ENCODE peak calls at places on chromosomes 11 and 22, in four cellular contexts. A is HCT116, J is K562, C is Panc1. L is an unnamed sample.

GRCh38 chr11:68896171-68896959 is 7.3 kb downstream of the MRPL21 start:
- DNase-seq in A (no peak), C (no peak), J (no peak), L (no peak)

GRCh38 chr11:122375687-122376399 is 259.8 kb upstream of the BLID start:
- DNase-seq in C (no peak), A (peak), J (no peak), L (no peak)

GRCh38 chr11:95641506-95641905 is 148.1 kb downstream of the FAM76B start:
- DNase-seq in J (no peak), A (no peak), C (no peak), L (no peak)

GRCh38 chr11:95089620-95090542 is at the start of gene ENDOD1:
- DNase-seq in A (no peak), C (no peak), J (peak), L (peak)

GRCh38 chr11:121741954-121742361 is 289.2 kb upstream of the SORL1-AS1 start:
- DNase-seq in J (no peak), C (no peak), A (no peak), L (no peak)

GRCh38 chr22:49291169-49291568 is 536.5 kb downstream of the BRD1 start:
- DNase-seq in A (no peak), C (no peak), J (no peak), L (no peak)

GRCh38 chr11:59012106-59012941 is 73.0 kb downstream of the GLYATL1 start:
- DNase-seq in C (no peak), J (no peak), A (no peak), L (no peak)

GRCh38 chr11:33410086-33410765 is 153.0 kb downstream of the HIPK3 start:
- DNase-seq in C (no peak), A (no peak), J (no peak), L (no peak)

GRCh38 chr11:2202071-2202899 is 30.7 kb upstream of the TH start:
- DNase-seq in A (no peak), J (no peak), C (no peak), L (no peak)

GRCh38 chr22:35044607-35045390 is 21.2 kb upstream of the ISX start:
- DNase-seq in J (no peak), A (no peak), C (no peak), L (no peak)

GRCh38 chr11:14413307-14414072 is 54.5 kb upstream of the RRAS2 start:
- DNase-seq in A (no peak), C (no peak), J (peak), L (no peak)

GRCh38 chr11:72702842-72703241 is 28.6 kb upstream of the PDE2A start:
- DNase-seq in C (no peak), A (no peak), J (no peak), L (no peak)

GRCh38 chr11:44604171-44604581 is 38.7 kb downstream of the CD82 start:
- DNase-seq in J (no peak), C (no peak), A (no peak), L (no peak)

GRCh38 chr11:102226702-102227101 is 90.6 kb upstream of the BIRC3 start:
- DNase-seq in C (no peak), A (no peak), J (no peak), L (no peak)

GRCh38 chr22:42018224-42018623 is 19.6 kb downstream of the WBP2NL start:
- DNase-seq in A (no peak), J (no peak), C (no peak), L (no peak)

GRCh38 chr11:83724704-83725114 is 438.5 kb upstream of the CCDC90B start:
- DNase-seq in A (no peak), J (no peak), C (no peak), L (no peak)

GRCh38 chr11:104327864-104328513 is 164.0 kb upstream of the PDGFD start:
- DNase-seq in C (no peak), A (no peak), J (no peak), L (no peak)

GRCh38 chr11:27266125-27266524 is 96.9 kb downstream of the CCDC34 start:
- DNase-seq in C (no peak), J (no peak), A (no peak), L (no peak)

GRCh38 chr22:37017356-37017755 is 1.9 kb downstream of the TST start:
- DNase-seq in J (no peak), C (no peak), A (no peak), L (no peak)

GRCh38 chr11:128574576-128575011 is 12.8 kb downstream of the ETS1 start:
- DNase-seq in J (no peak), C (no peak), A (no peak), L (no peak)

GRCh38 chr11:130278745-130279144 is 36.0 kb downstream of the ZBTB44 start:
- DNase-seq in A (no peak), C (no peak), J (no peak), L (no peak)

GRCh38 chr22:49323751-49324415 is 503.8 kb downstream of the BRD1 start:
- DNase-seq in C (no peak), A (no peak), J (no peak), L (no peak)

GRCh38 chr11:61023086-61024035 is 51.9 kb downstream of the CD6 start:
- DNase-seq in A (no peak), J (no peak), C (no peak), L (no peak)

GRCh38 chr11:35031869-35032268 is 107.1 kb upstream of the CD44 start:
- DNase-seq in C (peak), A (no peak), J (no peak), L (no peak)

GRCh38 chr22:41290262-41291221 is 4.6 kb upstream of the RANGAP1 start:
- DNase-seq in C (peak), A (no peak), J (no peak), L (peak)

GRCh38 chr11:63985812-63986155 is 454 bp upstream of the OTUB1 start:
- DNase-seq in J (peak), A (no peak), C (no peak), L (no peak)

GRCh38 chr11:116404143-116404800 is 368.5 kb downstream of the BUD13 start:
- DNase-seq in C (no peak), A (no peak), J (no peak), L (no peak)

GRCh38 chr22:32805586-32805881 is 4.0 kb downstream of the TIMP3 start:
- DNase-seq in A (no peak), J (no peak), C (no peak), L (no peak)

GRCh38 chr22:44439356-44440223 is 58.4 kb downstream of the RTL6 start:
- DNase-seq in J (no peak), C (no peak), A (no peak), L (no peak)

GRCh38 chr22:46068176-46068907 is 82.0 kb upstream of the PPARA start:
- DNase-seq in A (no peak), C (no peak), J (no peak), L (no peak)

GRCh38 chr22:36301851-36302250 is 48.9 kb downstream of the APOL1 start:
- DNase-seq in C (no peak), A (no peak), J (no peak), L (no peak)

GRCh38 chr11:1390603-1391164 is 950 bp downstream of the BRSK2 start:
- DNase-seq in J (no peak), C (no peak), A (no peak), L (no peak)

GRCh38 chr11:11978792-11979486 is 29.5 kb downstream of the DKK3 start:
- DNase-seq in A (no peak), C (no peak), J (no peak), L (no peak)

GRCh38 chr22:30206964-30207363 is 39.6 kb downstream of the LIF start:
- DNase-seq in J (no peak), A (peak), C (peak), L (peak)

DNA sequence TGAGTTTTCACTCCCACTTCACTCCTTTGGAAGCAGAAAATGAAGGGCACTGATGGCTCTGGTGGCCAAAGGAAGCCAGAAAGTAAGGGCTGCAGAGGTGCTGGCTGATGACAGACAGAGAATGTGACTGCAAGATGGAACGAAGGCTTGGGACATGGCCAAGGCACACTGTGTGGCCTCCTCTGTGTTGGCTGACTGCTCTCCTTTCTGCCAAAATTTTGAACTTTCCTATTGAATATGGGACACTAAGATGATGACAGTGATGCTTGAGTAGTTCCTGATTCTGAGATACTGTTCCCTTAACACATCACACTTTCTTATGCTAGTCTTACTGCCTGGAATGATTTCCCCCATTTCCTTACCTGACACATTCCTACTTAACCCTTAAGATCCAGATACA is 156.4 kb downstream of the SWAP70 start:
- DNase-seq in J (no peak), C (no peak), A (no peak), L (no peak)
- TF ChIP-seq TCF7L2 in J (no peak), C (peak), A (no peak), L (no peak)

GRCh38 chr11:87528752-87529151 is 491.0 kb downstream of the TMEM135 start:
- DNase-seq in A (no peak), J (no peak), C (no peak), L (no peak)
- TF ChIP-seq TCF7L2 in A (no peak), J (no peak), C (no peak), L (no peak)

GRCh38 chr11:65436412-65437032 is 13.9 kb downstream of the NEAT1 start:
- DNase-seq in J (no peak), A (no peak), C (no peak), L (no peak)

GRCh38 chr11:65438257-65439151 is 15.9 kb downstream of the NEAT1 start:
- DNase-seq in J (no peak), C (no peak), A (no peak), L (no peak)

GRCh38 chr11:65437436-65438227 is 15.0 kb downstream of the NEAT1 start:
- DNase-seq in A (no peak), C (no peak), J (no peak), L (no peak)

GRCh38 chr11:65440831-65441499 is 18.4 kb downstream of the NEAT1 start:
- DNase-seq in J (no peak), C (no peak), A (no peak), L (no peak)

DNA sequence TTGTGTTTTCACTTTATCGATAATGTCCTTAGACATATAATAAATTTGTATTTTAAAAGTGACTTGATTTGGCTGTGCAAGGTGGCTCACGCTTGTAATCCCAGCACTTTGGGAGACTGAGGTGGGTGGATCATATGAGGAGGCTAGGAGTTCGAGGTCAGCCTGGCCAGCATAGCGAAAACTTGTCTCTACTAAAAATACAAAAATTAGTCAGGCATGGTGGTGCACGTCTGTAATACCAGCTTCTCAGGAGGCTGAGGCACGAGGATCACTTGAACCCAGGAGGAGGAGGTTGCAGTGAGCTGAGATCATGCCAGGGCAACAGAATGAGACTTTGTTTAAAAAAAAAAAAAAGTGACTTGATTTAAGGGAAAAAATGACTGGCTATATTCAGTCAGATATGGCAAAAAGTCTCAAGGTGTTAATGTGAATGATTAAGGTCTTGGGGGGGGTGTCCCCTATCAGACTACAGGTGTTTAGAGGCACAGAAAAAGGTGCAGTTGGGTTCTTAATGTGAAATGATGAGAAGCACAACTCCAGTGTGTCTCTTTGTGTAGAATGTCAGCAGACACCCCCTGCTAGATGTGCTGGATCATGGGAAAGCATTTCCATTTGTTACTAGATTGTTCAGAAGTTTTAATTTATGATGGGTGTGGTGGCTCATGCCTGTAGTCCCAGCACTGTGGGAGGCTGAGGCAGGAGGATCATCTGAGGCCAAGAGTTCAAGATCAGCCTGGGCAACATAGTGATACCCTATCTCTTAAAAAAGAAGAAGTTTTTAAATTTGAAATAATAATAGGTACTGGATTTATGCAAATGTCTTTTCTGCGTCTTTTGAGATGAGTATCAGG is 17.0 kb downstream of the NEAT1 start:
- DNase-seq in C (no peak), A (no peak), J (peak), L (no peak)
- TF ChIP-seq TCF7L2 in C (no peak), A (no peak), J (no peak), L (no peak)

GRCh38 chr11:17773674-17774073 is 39.1 kb downstream of the KCNC1 start:
- DNase-seq in C (no peak), J (no peak), A (no peak), L (no peak)
- TF ChIP-seq TCF7L2 in C (no peak), J (no peak), A (no peak), L (no peak)

DNA sequence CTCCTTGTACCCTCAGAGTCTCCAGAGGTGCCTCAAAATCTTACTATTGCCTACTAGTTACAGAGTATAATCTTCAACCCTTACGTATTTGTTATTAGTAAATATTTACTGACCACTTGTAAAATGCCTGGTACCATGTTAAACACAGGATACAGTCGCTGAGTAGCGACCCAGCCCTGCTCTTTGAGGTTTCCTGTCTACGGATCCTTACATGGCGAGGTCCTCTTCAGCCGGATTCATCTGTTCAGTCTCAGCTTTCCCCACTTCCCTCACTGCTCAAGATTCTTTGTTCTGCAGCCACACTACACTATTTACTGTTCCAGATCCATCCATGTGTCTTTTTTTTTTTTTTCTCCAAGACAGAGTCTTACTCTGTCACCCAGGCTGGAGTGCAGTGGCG is 13.2 kb upstream of the TTC36 start:
- DNase-seq in A (no peak), J (no peak), C (no peak), L (no peak)
- TF ChIP-seq TCF7L2 in A (no peak), J (no peak), C (no peak), L (no peak)

DNA sequence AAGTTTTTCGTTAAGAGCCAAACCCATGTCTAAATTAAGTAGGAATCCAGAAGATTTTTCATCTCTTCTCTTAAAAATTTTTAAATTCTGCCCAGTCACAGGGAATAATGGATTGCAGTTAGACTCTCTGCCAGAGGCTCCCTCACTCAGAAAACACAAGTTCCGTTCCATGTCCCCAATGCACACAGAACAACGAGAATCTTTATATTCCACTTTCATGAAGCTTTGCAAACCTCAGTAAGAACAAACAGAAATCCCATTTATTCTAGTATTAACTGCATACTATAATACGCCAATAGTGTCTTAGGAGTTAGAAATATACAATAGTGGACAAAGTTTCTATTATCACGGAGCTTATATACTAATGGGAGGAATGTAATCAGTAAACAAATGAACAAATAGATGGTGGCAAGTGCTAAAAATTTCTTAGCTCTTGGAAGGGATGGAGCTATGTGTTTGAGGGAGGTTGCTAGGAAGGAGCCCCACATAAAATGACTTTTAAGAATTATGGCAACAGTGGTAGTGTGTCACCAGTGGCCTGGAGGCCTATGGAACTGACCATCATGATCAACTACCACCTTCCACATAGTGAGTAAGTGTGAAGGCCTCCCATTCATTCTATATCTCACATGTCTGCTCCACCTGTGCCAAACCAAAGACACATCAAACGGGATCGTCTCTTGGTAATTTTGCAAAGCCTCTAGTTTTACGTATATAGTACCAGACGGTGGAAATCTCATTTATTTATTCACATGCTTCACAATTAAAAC is 24.9 kb downstream of the PICALM start:
- DNase-seq in A (no peak), J (no peak), C (no peak), L (no peak)
- TF ChIP-seq TCF7L2 in A (no peak), J (no peak), C (no peak), L (no peak)

DNA sequence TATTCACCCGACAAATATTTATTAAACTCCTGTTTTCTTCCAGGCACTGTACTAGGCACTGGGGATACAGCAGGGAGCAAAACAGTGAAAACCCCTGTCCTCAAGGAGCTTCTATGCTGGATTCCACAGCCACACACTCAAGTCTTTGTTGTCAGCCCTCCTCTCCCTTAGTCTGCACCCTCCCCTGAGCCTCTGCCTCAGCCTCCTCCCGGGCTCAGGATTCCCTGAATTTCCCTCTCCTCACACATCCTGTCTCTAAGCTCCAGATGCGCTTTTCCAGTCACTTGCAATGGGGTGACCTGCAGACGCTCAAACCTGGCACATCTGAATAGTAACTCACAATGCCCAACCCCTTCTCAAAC is 13.5 kb upstream of the TUB start:
- DNase-seq in A (no peak), J (no peak), C (no peak), L (no peak)
- TF ChIP-seq TCF7L2 in A (no peak), J (no peak), C (no peak), L (no peak)

GRCh38 chr11:8442301-8442700 is 151.7 kb downstream of the STK33 start:
- DNase-seq in J (no peak), A (no peak), C (no peak), L (peak)

GRCh38 chr11:8440649-8441048 is 153.4 kb downstream of the STK33 start:
- DNase-seq in J (no peak), C (no peak), A (no peak), L (no peak)
- TF ChIP-seq TCF7L2 in J (no peak), C (no peak), A (no peak), L (no peak)

L was measured in HepG2.